ENCODE peak calls at places on chromosome 18, in eight cellular contexts. One of them, this sample, is unnamed.

GRCh38 chr18:67600781-67601180 is 84.3 kb upstream of the DSEL start:
- DNase-seq in caudate nucleus: no peak
- DNase-seq in iris pigment epithelial cell: peak; percentile 53
- DNase-seq in nephron progenitor cell: no peak
- DNase-seq in HT1080: no peak
- DNase-seq in GM23248: peak; percentile 48
- DNase-seq in AG09319: no peak
- DNase-seq in brain microvascular endothelial cell: no peak
- DNase-seq in this sample: peak; percentile 13

GRCh38 chr18:48455555-48456478 is 46.6 kb upstream of the ZBTB7C start:
- DNase-seq in nephron progenitor cell: no peak
- DNase-seq in brain microvascular endothelial cell: peak; percentile 88
- DNase-seq in caudate nucleus: no peak
- DNase-seq in GM23248: peak; percentile 84
- DNase-seq in AG09319: peak; percentile 45
- DNase-seq in iris pigment epithelial cell: peak; percentile 94
- DNase-seq in HT1080: peak; percentile 98
- DNase-seq in this sample: peak; percentile 86

GRCh38 chr18:53799134-53799533 is 425.3 kb downstream of the MBD2 start:
- DNase-seq in caudate nucleus: no peak
- DNase-seq in brain microvascular endothelial cell: peak; percentile 34
- DNase-seq in GM23248: peak; percentile 83
- DNase-seq in AG09319: no peak
- DNase-seq in nephron progenitor cell: no peak
- DNase-seq in HT1080: peak; percentile 68
- DNase-seq in iris pigment epithelial cell: peak; percentile 22
- DNase-seq in this sample: peak; percentile 55

GRCh38 chr18:49861659-49862058 is 48.3 kb upstream of the ACAA2 start:
- DNase-seq in iris pigment epithelial cell: no peak
- DNase-seq in HT1080: no peak
- DNase-seq in AG09319: no peak
- DNase-seq in caudate nucleus: no peak
- DNase-seq in GM23248: peak; percentile 24
- DNase-seq in nephron progenitor cell: no peak
- DNase-seq in brain microvascular endothelial cell: no peak
- DNase-seq in this sample: peak; percentile 20

GRCh38 chr18:22683196-22683676 is 249.9 kb upstream of the RBBP8 start:
- DNase-seq in iris pigment epithelial cell: peak; percentile 92
- DNase-seq in brain microvascular endothelial cell: peak; percentile 95
- DNase-seq in caudate nucleus: no peak
- DNase-seq in AG09319: peak; percentile 75
- DNase-seq in GM23248: peak; percentile 68
- DNase-seq in nephron progenitor cell: no peak
- DNase-seq in HT1080: peak; percentile 43
- DNase-seq in this sample: peak; percentile 78

GRCh38 chr18:54023471-54023870 is 201.0 kb downstream of the MBD2 start:
- DNase-seq in caudate nucleus: no peak
- DNase-seq in nephron progenitor cell: no peak
- DNase-seq in brain microvascular endothelial cell: peak; percentile 93
- DNase-seq in GM23248: peak; percentile 43
- DNase-seq in iris pigment epithelial cell: peak; percentile 90
- DNase-seq in HT1080: peak; percentile 89
- DNase-seq in AG09319: no peak
- DNase-seq in this sample: peak; percentile 0

GRCh38 chr18:13433685-13434084 is 215.1 kb downstream of the LDLRAD4 start:
- DNase-seq in AG09319: no peak
- DNase-seq in nephron progenitor cell: no peak
- DNase-seq in caudate nucleus: no peak
- DNase-seq in iris pigment epithelial cell: peak; percentile 49
- DNase-seq in GM23248: peak; percentile 13
- DNase-seq in HT1080: no peak
- DNase-seq in brain microvascular endothelial cell: no peak
- DNase-seq in this sample: no peak

GRCh38 chr18:58100154-58100553 is 56.1 kb downstream of the NEDD4L start:
- DNase-seq in nephron progenitor cell: no peak
- DNase-seq in AG09319: no peak
- DNase-seq in caudate nucleus: no peak
- DNase-seq in iris pigment epithelial cell: no peak
- DNase-seq in GM23248: no peak
- DNase-seq in brain microvascular endothelial cell: no peak
- DNase-seq in HT1080: no peak
- DNase-seq in this sample: no peak

GRCh38 chr18:28831908-28832307 is 655.0 kb upstream of the CDH2 start:
- DNase-seq in brain microvascular endothelial cell: no peak
- DNase-seq in iris pigment epithelial cell: no peak
- DNase-seq in GM23248: no peak
- DNase-seq in caudate nucleus: no peak
- DNase-seq in AG09319: no peak
- DNase-seq in nephron progenitor cell: no peak
- DNase-seq in HT1080: no peak
- DNase-seq in this sample: no peak

GRCh38 chr18:46329736-46330246 is 225.6 kb downstream of the HAUS1 start:
- DNase-seq in HT1080: peak; percentile 34
- DNase-seq in caudate nucleus: no peak
- DNase-seq in AG09319: no peak
- DNase-seq in nephron progenitor cell: no peak
- DNase-seq in GM23248: no peak
- DNase-seq in iris pigment epithelial cell: no peak
- DNase-seq in brain microvascular endothelial cell: no peak
- DNase-seq in this sample: no peak

GRCh38 chr18:49025767-49026500 is 75.2 kb upstream of the SMAD7 start:
- DNase-seq in AG09319: no peak
- DNase-seq in brain microvascular endothelial cell: no peak
- DNase-seq in nephron progenitor cell: no peak
- DNase-seq in GM23248: no peak
- DNase-seq in iris pigment epithelial cell: no peak
- DNase-seq in HT1080: no peak
- DNase-seq in caudate nucleus: no peak
- DNase-seq in this sample: no peak

GRCh38 chr18:67300498-67300897 is 216.0 kb downstream of the DSEL start:
- DNase-seq in nephron progenitor cell: peak; percentile 8
- DNase-seq in GM23248: no peak
- DNase-seq in caudate nucleus: no peak
- DNase-seq in AG09319: no peak
- DNase-seq in HT1080: no peak
- DNase-seq in iris pigment epithelial cell: no peak
- DNase-seq in brain microvascular endothelial cell: no peak
- DNase-seq in this sample: no peak

GRCh38 chr18:25132786-25133496 is 219.0 kb downstream of the ZNF521 start:
- DNase-seq in caudate nucleus: no peak
- DNase-seq in nephron progenitor cell: no peak
- DNase-seq in GM23248: no peak
- DNase-seq in HT1080: no peak
- DNase-seq in iris pigment epithelial cell: no peak
- DNase-seq in AG09319: no peak
- DNase-seq in brain microvascular endothelial cell: no peak
- DNase-seq in this sample: no peak

GRCh38 chr18:11733031-11733430 is 44.0 kb downstream of the GNAL start:
- DNase-seq in iris pigment epithelial cell: peak; percentile 62
- DNase-seq in HT1080: peak; percentile 54
- DNase-seq in AG09319: peak; percentile 8
- DNase-seq in caudate nucleus: no peak
- DNase-seq in GM23248: peak; percentile 70
- DNase-seq in brain microvascular endothelial cell: peak; percentile 60
- DNase-seq in nephron progenitor cell: peak; percentile 87
- DNase-seq in this sample: peak; percentile 73

GRCh38 chr18:24791736-24792135 is 331.3 kb downstream of the HRH4 start:
- DNase-seq in AG09319: no peak
- DNase-seq in caudate nucleus: no peak
- DNase-seq in brain microvascular endothelial cell: no peak
- DNase-seq in GM23248: no peak
- DNase-seq in HT1080: no peak
- DNase-seq in nephron progenitor cell: no peak
- DNase-seq in iris pigment epithelial cell: no peak
- DNase-seq in this sample: no peak

GRCh38 chr18:3610818-3611217 is 160.8 kb downstream of the TGIF1 start:
- DNase-seq in HT1080: no peak
- DNase-seq in brain microvascular endothelial cell: no peak
- DNase-seq in GM23248: peak; percentile 70
- DNase-seq in nephron progenitor cell: no peak
- DNase-seq in AG09319: no peak
- DNase-seq in iris pigment epithelial cell: no peak
- DNase-seq in caudate nucleus: no peak
- DNase-seq in this sample: no peak

GRCh38 chr18:21391074-21391673 is 149.1 kb downstream of the GREB1L start:
- DNase-seq in GM23248: peak; percentile 85
- DNase-seq in HT1080: peak; percentile 86
- DNase-seq in AG09319: no peak
- DNase-seq in iris pigment epithelial cell: peak; percentile 67
- DNase-seq in nephron progenitor cell: no peak
- DNase-seq in brain microvascular endothelial cell: peak; percentile 50
- DNase-seq in caudate nucleus: no peak
- DNase-seq in this sample: no peak

GRCh38 chr18:79050005-79050404 is 19.2 kb upstream of the ATP9B start:
- DNase-seq in caudate nucleus: no peak
- DNase-seq in AG09319: no peak
- DNase-seq in GM23248: no peak
- DNase-seq in HT1080: no peak
- DNase-seq in brain microvascular endothelial cell: no peak
- DNase-seq in iris pigment epithelial cell: no peak
- DNase-seq in nephron progenitor cell: no peak
- DNase-seq in this sample: no peak

GRCh38 chr18:8704361-8705279 is 736 bp upstream of the MTCL1 start:
- DNase-seq in nephron progenitor cell: peak; percentile 95
- DNase-seq in HT1080: peak; percentile 93
- DNase-seq in caudate nucleus: peak; percentile 43
- DNase-seq in AG09319: peak; percentile 87
- DNase-seq in GM23248: peak; percentile 96
- DNase-seq in iris pigment epithelial cell: peak; percentile 91
- DNase-seq in brain microvascular endothelial cell: peak; percentile 69
- DNase-seq in this sample: peak; percentile 83

GRCh38 chr18:13316066-13316465 is 97.5 kb downstream of the LDLRAD4 start:
- DNase-seq in HT1080: no peak
- DNase-seq in nephron progenitor cell: no peak
- DNase-seq in brain microvascular endothelial cell: no peak
- DNase-seq in GM23248: peak; percentile 4
- DNase-seq in iris pigment epithelial cell: no peak
- DNase-seq in caudate nucleus: no peak
- DNase-seq in AG09319: no peak
- DNase-seq in this sample: no peak

GRCh38 chr18:9546468-9546867 is 67.9 kb downstream of the PPP4R1 start:
- DNase-seq in HT1080: no peak
- DNase-seq in GM23248: no peak
- DNase-seq in AG09319: no peak
- DNase-seq in caudate nucleus: no peak
- DNase-seq in iris pigment epithelial cell: no peak
- DNase-seq in brain microvascular endothelial cell: no peak
- DNase-seq in nephron progenitor cell: no peak
- DNase-seq in this sample: no peak

GRCh38 chr18:9043581-9043980 is 58.9 kb upstream of the NDUFV2 start:
- DNase-seq in HT1080: no peak
- DNase-seq in nephron progenitor cell: no peak
- DNase-seq in iris pigment epithelial cell: no peak
- DNase-seq in caudate nucleus: no peak
- DNase-seq in brain microvascular endothelial cell: no peak
- DNase-seq in GM23248: no peak
- DNase-seq in AG09319: no peak
- DNase-seq in this sample: no peak

GRCh38 chr18:42644729-42645131 is 470.8 kb downstream of the RIT2 start:
- DNase-seq in brain microvascular endothelial cell: peak; percentile 19
- DNase-seq in caudate nucleus: no peak
- DNase-seq in iris pigment epithelial cell: peak; percentile 10
- DNase-seq in HT1080: no peak
- DNase-seq in AG09319: no peak
- DNase-seq in nephron progenitor cell: no peak
- DNase-seq in GM23248: no peak
- DNase-seq in this sample: no peak

GRCh38 chr18:63788447-63789096 is 13.4 kb downstream of the SERPINB7 start:
- DNase-seq in nephron progenitor cell: no peak
- DNase-seq in AG09319: peak; percentile 32
- DNase-seq in HT1080: peak; percentile 94
- DNase-seq in caudate nucleus: no peak
- DNase-seq in GM23248: peak; percentile 92
- DNase-seq in iris pigment epithelial cell: peak; percentile 90
- DNase-seq in brain microvascular endothelial cell: peak; percentile 92
- DNase-seq in this sample: peak; percentile 45

GRCh38 chr18:5630057-5630765 is 86.4 kb upstream of the EPB41L3 start:
- DNase-seq in iris pigment epithelial cell: peak; percentile 52
- DNase-seq in GM23248: peak; percentile 68
- DNase-seq in HT1080: peak; percentile 43
- DNase-seq in brain microvascular endothelial cell: no peak
- DNase-seq in nephron progenitor cell: peak; percentile 90
- DNase-seq in AG09319: no peak
- DNase-seq in caudate nucleus: no peak
- DNase-seq in this sample: peak; percentile 37

GRCh38 chr18:46668694-46669093 is 11.7 kb upstream of the LOXHD1 start:
- DNase-seq in iris pigment epithelial cell: no peak
- DNase-seq in caudate nucleus: no peak
- DNase-seq in GM23248: no peak
- DNase-seq in AG09319: no peak
- DNase-seq in HT1080: no peak
- DNase-seq in brain microvascular endothelial cell: no peak
- DNase-seq in nephron progenitor cell: no peak
- DNase-seq in this sample: no peak

GRCh38 chr18:64419156-64419555 is 270.3 kb upstream of the LINC00305 start:
- DNase-seq in brain microvascular endothelial cell: no peak
- DNase-seq in iris pigment epithelial cell: no peak
- DNase-seq in HT1080: no peak
- DNase-seq in GM23248: no peak
- DNase-seq in AG09319: no peak
- DNase-seq in caudate nucleus: no peak
- DNase-seq in nephron progenitor cell: no peak
- DNase-seq in this sample: no peak

This sample was measured in cardiac fibroblast.